ENCODE peak calls at places on chromosome 13, in eight cellular contexts. D is HL-60, Q is stomach, F is endothelial cell of umbilical vein, M is esophagus muscularis mucosa, X is HCT116, T is H1, H is transverse colon. V is an unnamed sample.

GRCh38 chr13:65932587-65933239 is 1297.4 kb downstream of the PCDH9 start:
- DNase-seq in F (no peak), Q (no peak), X (no peak), T (no peak), M (no peak), H (no peak), D (no peak), V (no peak)

GRCh38 chr13:61142506-61142905 is 273.1 kb downstream of the PCDH20 start:
- DNase-seq in T (no peak), Q (no peak), M (no peak), F (no peak), H (no peak), X (no peak), D (no peak), V (no peak)

GRCh38 chr13:28001049-28001448 is 12.6 kb upstream of the URAD start:
- DNase-seq in M (no peak), X (no peak), F (no peak), D (no peak), T (no peak), Q (no peak), H (no peak), V (no peak)

GRCh38 chr13:45781553-45782326 is 69.8 kb downstream of the SIAH3 start:
- DNase-seq in T (no peak), M (no peak), F (no peak), H (peak), X (no peak), D (peak), Q (peak), V (no peak)

GRCh38 chr13:92530364-92530763 is 696.2 kb upstream of the GPC6 start:
- DNase-seq in X (no peak), F (no peak), H (no peak), T (no peak), D (no peak), M (no peak), Q (no peak), V (no peak)

GRCh38 chr13:98157609-98158008 is 14.7 kb downstream of the FARP1 start:
- DNase-seq in M (no peak), H (no peak), X (no peak), F (no peak), T (no peak), D (no peak), Q (no peak), V (no peak)

GRCh38 chr13:20400774-20401173 is 124.9 kb downstream of the CRYL1 start:
- DNase-seq in D (no peak), H (no peak), F (no peak), X (no peak), Q (peak), T (no peak), M (no peak), V (no peak)

GRCh38 chr13:44605711-44606110 is 29.6 kb upstream of the TSC22D1 start:
- DNase-seq in T (no peak), F (no peak), Q (no peak), H (no peak), X (no peak), D (no peak), M (no peak), V (no peak)

GRCh38 chr13:73984201-73984600 is 150.0 kb downstream of the KLF12 start:
- DNase-seq in M (no peak), H (no peak), D (no peak), X (no peak), T (no peak), Q (no peak), F (no peak), V (no peak)

GRCh38 chr13:100715604-100716003 is 41.0 kb upstream of the TMTC4 start:
- DNase-seq in T (no peak), X (no peak), F (no peak), H (no peak), M (no peak), D (no peak), Q (no peak), V (no peak)

GRCh38 chr13:33775339-33776108 is 42.4 kb upstream of the RFC3 start:
- DNase-seq in H (no peak), D (no peak), M (peak), F (no peak), T (no peak), Q (no peak), X (no peak), V (no peak)

GRCh38 chr13:34926513-34926912 is 15.6 kb upstream of the NBEA start:
- DNase-seq in X (no peak), Q (no peak), M (no peak), H (no peak), D (no peak), F (peak), T (no peak), V (no peak)

GRCh38 chr13:74761794-74762193 is 627.6 kb upstream of the KLF12 start:
- DNase-seq in F (no peak), T (no peak), D (no peak), M (no peak), Q (no peak), H (no peak), X (no peak), V (no peak)

GRCh38 chr13:106755542-106755941 is 187.6 kb upstream of the ARGLU1 start:
- DNase-seq in D (no peak), X (no peak), M (no peak), F (no peak), H (no peak), Q (no peak), T (no peak), V (no peak)

GRCh38 chr13:101424381-101425155 is 8.3 kb upstream of the NALCN start:
- DNase-seq in F (peak), H (no peak), T (no peak), M (no peak), D (no peak), Q (no peak), X (no peak), V (no peak)

GRCh38 chr13:43239441-43239840 is 216.1 kb downstream of the DNAJC15 start:
- DNase-seq in D (no peak), M (peak), Q (no peak), T (no peak), H (no peak), F (no peak), X (no peak), V (no peak)

GRCh38 chr13:99347911-99348451 is 40.8 kb upstream of the GPR183 start:
- DNase-seq in H (no peak), F (no peak), T (peak), M (peak), D (no peak), Q (no peak), X (no peak), V (no peak)

GRCh38 chr13:34722931-34723330 is 219.1 kb upstream of the NBEA start:
- DNase-seq in D (no peak), X (no peak), M (no peak), H (no peak), Q (no peak), F (no peak), T (no peak), V (no peak)

GRCh38 chr13:42395066-42395821 is 123.3 kb downstream of the AKAP11 start:
- DNase-seq in Q (no peak), H (no peak), D (no peak), X (no peak), F (no peak), M (no peak), T (no peak), V (no peak)

GRCh38 chr13:98275711-98276171 is 98.7 kb upstream of the RNF113B start:
- DNase-seq in Q (no peak), F (no peak), H (no peak), X (no peak), D (no peak), M (no peak), T (no peak), V (no peak)

GRCh38 chr13:102091231-102091630 is 310.6 kb downstream of the FGF14 start:
- DNase-seq in X (peak), M (no peak), Q (no peak), T (peak), H (no peak), F (no peak), D (no peak), V (no peak)

GRCh38 chr13:94661396-94661795 is 50.9 kb downstream of the SOX21 start:
- DNase-seq in M (no peak), D (no peak), X (no peak), Q (no peak), T (no peak), H (no peak), F (no peak), V (no peak)

GRCh38 chr13:94660695-94661324 is 51.5 kb downstream of the SOX21 start:
- DNase-seq in F (peak), Q (no peak), X (no peak), D (no peak), H (no peak), T (no peak), M (no peak), V (no peak)

GRCh38 chr13:94656766-94657165 is 55.1 kb downstream of the GPR180 start:
- DNase-seq in D (no peak), T (no peak), Q (no peak), H (no peak), F (peak), M (no peak), X (no peak), V (no peak)

GRCh38 chr13:94657167-94657566 is 55.2 kb downstream of the SOX21 start:
- DNase-seq in D (no peak), H (no peak), F (no peak), T (no peak), X (no peak), Q (no peak), M (no peak), V (no peak)

DNA sequence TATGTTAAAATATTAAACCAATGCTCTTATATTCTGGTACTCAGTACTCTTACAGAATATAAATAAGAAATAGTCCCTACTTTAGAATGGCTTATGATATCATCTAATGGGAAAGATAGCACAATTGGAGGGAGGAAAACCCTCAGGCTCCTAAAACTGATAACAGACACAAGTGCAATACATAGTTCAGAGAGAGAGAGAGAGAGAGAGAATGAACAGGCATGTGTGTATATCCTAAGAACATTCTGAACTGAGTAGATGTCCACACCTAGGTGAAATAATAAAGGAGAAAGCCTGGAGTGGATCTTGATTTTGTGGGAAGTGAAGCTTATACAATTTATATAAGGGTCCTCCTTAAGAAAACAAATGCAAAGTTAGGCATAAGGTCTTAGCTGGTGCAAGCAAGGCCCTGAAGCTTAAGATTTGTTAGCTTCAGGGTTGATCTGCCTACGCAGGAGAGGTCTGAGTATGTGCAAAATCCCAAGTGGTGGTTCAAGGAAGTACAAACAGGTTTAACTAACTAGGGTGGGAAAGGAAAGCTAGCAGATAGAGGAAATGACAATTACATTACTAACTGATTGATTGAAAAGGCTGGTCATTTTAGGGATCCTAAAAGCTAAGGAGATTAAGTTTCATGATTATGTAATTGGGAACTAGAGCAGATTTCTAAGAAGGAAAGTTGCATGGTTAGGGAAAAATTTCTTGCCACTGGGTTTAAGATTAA is 53.3 kb downstream of the SOX21 start:
- DNase-seq in Q (no peak), M (no peak), T (no peak), X (no peak), F (peak), H (no peak), D (no peak), V (no peak)
- TF ChIP-seq CTCF in Q (no peak), M (no peak), T (peak), X (peak), F (no peak), H (no peak), D (no peak), V (no peak)

GRCh38 chr13:48303331-48304131 is at the start of gene RB1:
- DNase-seq in M (peak), T (peak), H (peak), D (peak), X (peak), F (peak), Q (peak), V (peak)
- H3K27ac ChIP-seq in M (peak), T (peak), H (peak), D (peak), X (peak), F (peak), Q (peak), V (peak)

GRCh38 chr13:53601181-53601580 is 572.6 kb downstream of the OLFM4 start:
- DNase-seq in M (no peak), F (no peak), X (no peak), D (no peak), Q (no peak), T (no peak), H (no peak), V (no peak)
- TF ChIP-seq POLR2AphosphoS5 in M (no peak), F (no peak), X (no peak), D (no peak), Q (no peak), T (no peak), H (no peak), V (no peak)

GRCh38 chr13:52846567-52847321 is 1.7 kb downstream of the PCDH8 start:
- DNase-seq in Q (no peak), F (peak), T (peak), M (no peak), H (peak), D (peak), X (no peak), V (no peak)

GRCh38 chr13:52847682-52848432 is 583 bp downstream of the PCDH8 start:
- DNase-seq in M (no peak), Q (no peak), T (no peak), D (no peak), H (no peak), X (no peak), F (no peak), V (no peak)

GRCh38 chr13:52845766-52846566 is 2.5 kb downstream of the PCDH8 start:
- DNase-seq in H (peak), X (no peak), Q (no peak), T (peak), F (peak), D (peak), M (no peak), V (no peak)

GRCh38 chr13:52847322-52847681 is 1.1 kb downstream of the PCDH8 start:
- DNase-seq in H (no peak), D (no peak), F (no peak), X (no peak), M (no peak), T (no peak), Q (no peak), V (no peak)

GRCh38 chr13:52845334-52845761 is 3.1 kb downstream of the PCDH8 start:
- DNase-seq in Q (no peak), H (no peak), F (no peak), X (no peak), M (no peak), T (no peak), D (peak), V (no peak)
- TF ChIP-seq CTCF in Q (no peak), H (no peak), F (no peak), X (peak), M (no peak), T (peak), D (no peak), V (no peak)

GRCh38 chr13:67229438-67230242 is 496 bp downstream of the PCDH9 start:
- DNase-seq in F (no peak), D (no peak), H (no peak), X (no peak), T (no peak), M (no peak), Q (no peak), V (no peak)
- H3K27ac ChIP-seq in F (peak), D (no peak), H (no peak), X (no peak), T (no peak), M (peak), Q (peak), V (peak)

GRCh38 chr13:51674276-51674675 is 90.0 kb downstream of the WDFY2 start:
- DNase-seq in M (no peak), F (no peak), D (no peak), H (peak), X (peak), T (no peak), Q (peak), V (peak)

GRCh38 chr13:51676739-51677138 is 92.5 kb downstream of the WDFY2 start:
- DNase-seq in M (no peak), X (no peak), H (no peak), F (no peak), T (no peak), D (no peak), Q (no peak), V (no peak)

GRCh38 chr13:51675877-51676276 is 91.6 kb downstream of the WDFY2 start:
- DNase-seq in D (no peak), F (no peak), M (no peak), T (no peak), H (no peak), Q (no peak), X (no peak), V (no peak)

GRCh38 chr13:51673165-51673564 is 88.9 kb downstream of the WDFY2 start:
- DNase-seq in F (peak), Q (no peak), H (no peak), M (no peak), T (no peak), D (no peak), X (no peak), V (no peak)

DNA sequence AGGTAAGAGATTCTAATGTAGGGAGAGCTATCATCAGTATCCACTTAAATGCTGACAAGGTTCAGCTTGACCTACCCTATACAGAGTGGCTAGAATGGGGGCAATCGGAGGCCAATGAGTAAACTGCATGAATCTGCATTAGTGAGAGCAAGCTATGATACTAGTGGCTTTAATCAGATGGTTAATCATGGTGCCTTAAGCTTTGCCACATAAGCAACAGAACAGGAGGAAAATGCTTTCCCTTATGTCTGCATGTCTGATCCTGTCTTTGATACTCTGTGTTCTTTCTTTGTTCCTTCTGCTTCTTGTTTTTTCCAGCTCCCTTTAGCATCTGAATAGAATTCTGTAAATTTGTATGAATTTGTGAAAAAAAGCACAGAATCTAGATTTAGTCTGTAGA is 91.1 kb downstream of the WDFY2 start:
- DNase-seq in F (no peak), D (no peak), Q (no peak), M (no peak), X (no peak), H (no peak), T (no peak), V (no peak)
- TF ChIP-seq POLR2AphosphoS5 in F (no peak), D (no peak), Q (no peak), M (no peak), X (no peak), H (no peak), T (no peak), V (no peak)

DNA sequence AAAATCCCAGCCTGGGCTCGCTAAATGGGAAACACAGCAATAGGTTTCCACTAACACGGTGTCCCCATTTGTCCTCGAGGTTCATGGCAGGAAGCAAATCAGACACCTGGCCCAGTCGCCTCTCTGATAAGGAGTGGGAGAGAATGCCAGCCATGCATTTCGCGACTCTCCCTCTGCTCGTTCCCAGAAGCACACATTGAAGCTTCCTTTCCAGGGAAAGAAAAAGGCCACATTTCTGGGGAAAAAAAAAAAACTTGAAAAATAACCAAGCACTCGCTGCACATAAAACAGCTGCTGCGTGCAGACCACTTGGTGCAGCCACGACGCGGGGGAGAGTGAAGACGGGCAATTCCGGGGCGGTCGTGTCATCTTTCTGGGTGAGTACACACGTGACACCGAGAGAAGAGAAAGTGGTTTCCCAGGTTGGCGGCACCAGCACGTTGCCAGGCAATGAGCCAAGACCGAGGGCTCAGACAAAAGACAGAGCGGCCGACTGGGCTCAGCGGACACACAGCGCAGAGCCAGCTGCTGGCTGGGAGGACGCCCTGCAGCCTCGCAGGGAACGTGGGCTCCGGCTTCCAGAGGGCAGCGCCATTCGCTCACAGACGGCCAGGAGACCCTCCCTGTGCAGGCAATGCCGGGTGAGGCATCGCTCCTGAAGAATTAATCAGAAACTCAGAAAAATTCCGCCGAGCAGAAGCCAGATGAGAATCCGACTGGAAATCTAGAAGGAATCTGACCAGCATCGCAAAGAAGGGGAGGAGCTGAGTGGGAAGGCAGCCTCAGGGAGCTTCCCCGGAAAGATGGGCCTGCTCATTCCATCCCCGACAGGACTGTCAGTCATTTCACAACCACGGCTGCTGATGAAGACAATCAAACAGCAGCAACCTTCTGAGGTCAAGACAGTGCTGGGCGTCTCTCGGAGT is 83.2 kb upstream of the IRS2 start:
- DNase-seq in Q (peak), T (no peak), M (peak), X (no peak), D (peak), F (peak), H (peak), V (peak)
- TF ChIP-seq CTCF in Q (no peak), T (peak), M (peak), X (no peak), D (no peak), F (no peak), H (no peak), V (peak)